ENCODE peak calls at places on chromosomes 12 and 14, in seven cellular contexts. L, Y, Z, F, N, E and M are unnamed samples.
A peak's percentile ranks its signal among the peaks of the same experiment; 100 is the strongest.

GRCh38 chr14:92540472-92541048 is 27.0 kb downstream of the RIN3 start:
- DNase-seq in L (peak; percentile 30), Y (peak; percentile 99), Z (peak; percentile 98), F (peak; percentile 75), N (peak; percentile 93), E (no peak), M (peak; percentile 99)

GRCh38 chr12:105231396-105231795 is 4.6 kb downstream of the APPL2 start:
- DNase-seq in L (no peak), Y (no peak), Z (no peak), F (no peak), N (no peak), E (no peak), M (no peak)

GRCh38 chr12:62372134-62372533 is 94.5 kb upstream of the MON2 start:
- DNase-seq in L (no peak), Y (no peak), Z (no peak), F (no peak), N (no peak), E (no peak), M (no peak)

GRCh38 chr12:19139795-19140194 is 10.3 kb downstream of the PLEKHA5 start:
- DNase-seq in L (no peak), Y (no peak), Z (no peak), F (no peak), N (no peak), E (no peak), M (no peak)

GRCh38 chr14:102335163-102335562 is 15.6 kb downstream of the ZNF839 start:
- DNase-seq in L (no peak), Y (no peak), Z (no peak), F (no peak), N (no peak), E (no peak), M (no peak)

GRCh38 chr12:17992002-17992656 is 97.9 kb downstream of the RERGL start:
- DNase-seq in L (peak; percentile 20), Y (no peak), Z (peak; percentile 39), F (no peak), N (no peak), E (peak; percentile 34), M (peak; percentile 7)

GRCh38 chr14:105473677-105474477 is 744 bp upstream of the CRIP2 start:
- DNase-seq in L (peak; percentile 85), Y (peak; percentile 61), Z (peak; percentile 46), F (peak; percentile 99), N (peak; percentile 97), E (peak; percentile 99), M (peak; percentile 41)

GRCh38 chr12:58981961-58982360 is 61.7 kb upstream of the LRIG3 start:
- DNase-seq in L (no peak), Y (no peak), Z (no peak), F (no peak), N (no peak), E (no peak), M (no peak)

GRCh38 chr12:21265932-21266331 is 68.8 kb downstream of the SLCO1A2 start:
- DNase-seq in L (no peak), Y (no peak), Z (no peak), F (no peak), N (no peak), E (no peak), M (no peak)

GRCh38 chr14:28596336-28596735 is 170.3 kb upstream of the FOXG1 start:
- DNase-seq in L (no peak), Y (no peak), Z (no peak), F (no peak), N (no peak), E (no peak), M (peak; percentile 65)

GRCh38 chr12:31591308-31591901 is 469 bp upstream of the DENND5B start:
- DNase-seq in L (peak; percentile 73), Y (no peak), Z (no peak), F (no peak), N (no peak), E (no peak), M (no peak)

GRCh38 chr14:68796418-68797101 is 3.7 kb upstream of the ZFP36L1 start:
- DNase-seq in L (no peak), Y (no peak), Z (no peak), F (no peak), N (no peak), E (no peak), M (no peak)

GRCh38 chr14:95462491-95462890 is 54.0 kb downstream of the SYNE3 start:
- DNase-seq in L (no peak), Y (no peak), Z (no peak), F (no peak), N (no peak), E (no peak), M (no peak)

GRCh38 chr14:42140001-42140400 is 533.3 kb downstream of the LRFN5 start:
- DNase-seq in L (no peak), Y (no peak), Z (no peak), F (peak; percentile 2), N (no peak), E (no peak), M (peak; percentile 14)

GRCh38 chr12:24955853-24956252 is 7.0 kb upstream of the BCAT1 start:
- DNase-seq in L (no peak), Y (no peak), Z (no peak), F (no peak), N (no peak), E (peak; percentile 46), M (no peak)

GRCh38 chr12:7303230-7303629 is 642 bp upstream of the ACSM4 start:
- DNase-seq in L (no peak), Y (no peak), Z (no peak), F (no peak), N (no peak), E (no peak), M (no peak)

GRCh38 chr14:90399541-90400444 is 3.0 kb downstream of the CALM1 start:
- DNase-seq in L (peak; percentile 89), Y (peak; percentile 61), Z (peak; percentile 89), F (peak; percentile 98), N (peak; percentile 92), E (peak; percentile 85), M (peak; percentile 67)

GRCh38 chr12:95624544-95624943 is 73.3 kb upstream of the USP44 start:
- DNase-seq in L (no peak), Y (no peak), Z (no peak), F (no peak), N (no peak), E (no peak), M (no peak)

GRCh38 chr14:76836029-76836630 is 9.9 kb downstream of the LRRC74A start:
- DNase-seq in L (no peak), Y (no peak), Z (no peak), F (no peak), N (no peak), E (no peak), M (no peak)

GRCh38 chr14:96876747-96877146 is 79.6 kb downstream of the VRK1 start:
- DNase-seq in L (no peak), Y (no peak), Z (no peak), F (no peak), N (no peak), E (no peak), M (no peak)

GRCh38 chr12:1828863-1829262 is 8.5 kb downstream of the LRTM2 start:
- DNase-seq in L (no peak), Y (no peak), Z (no peak), F (peak; percentile 68), N (peak; percentile 32), E (no peak), M (no peak)

GRCh38 chr14:31964979-31965734 is 111.9 kb upstream of the ARHGAP5 start:
- DNase-seq in L (no peak), Y (no peak), Z (no peak), F (no peak), N (no peak), E (no peak), M (no peak)

GRCh38 chr12:110537605-110538409 is 35.7 kb downstream of the RAD9B start:
- DNase-seq in L (no peak), Y (no peak), Z (no peak), F (no peak), N (peak; percentile 69), E (no peak), M (no peak)

GRCh38 chr14:60695327-60695726 is 28.8 kb downstream of the SIX4 start:
- DNase-seq in L (no peak), Y (no peak), Z (no peak), F (no peak), N (no peak), E (no peak), M (no peak)

GRCh38 chr12:50787618-50788017 is 23.7 kb downstream of the ATF1 start:
- DNase-seq in L (no peak), Y (no peak), Z (no peak), F (no peak), N (no peak), E (no peak), M (no peak)

GRCh38 chr12:67649165-67650126 is 901 bp downstream of the DYRK2 start:
- DNase-seq in L (peak; percentile 80), Y (no peak), Z (no peak), F (peak; percentile 19), N (peak; percentile 76), E (peak; percentile 53), M (no peak)

GRCh38 chr12:6089041-6089823 is 35.2 kb downstream of the VWF start:
- DNase-seq in L (no peak), Y (no peak), Z (no peak), F (peak; percentile 40), N (no peak), E (peak; percentile 23), M (no peak)

GRCh38 chr14:104678346-104678745 is 11.1 kb upstream of the INF2 start:
- DNase-seq in L (no peak), Y (no peak), Z (no peak), F (no peak), N (peak; percentile 67), E (no peak), M (no peak)

GRCh38 chr12:57727758-57728395 is 10.7 kb downstream of the AGAP2 start:
- DNase-seq in L (no peak), Y (no peak), Z (no peak), F (no peak), N (no peak), E (peak; percentile 68), M (no peak)

GRCh38 chr12:124379379-124379937 is 84.6 kb downstream of the RFLNA start:
- DNase-seq in L (no peak), Y (no peak), Z (no peak), F (no peak), N (no peak), E (no peak), M (no peak)

GRCh38 chr12:109606261-109607028 is 32.9 kb downstream of the MVK start:
- DNase-seq in L (peak; percentile 89), Y (no peak), Z (no peak), F (no peak), N (no peak), E (peak; percentile 48), M (no peak)

GRCh38 chr14:24921903-24922302 is 128.0 kb downstream of the STXBP6 start:
- DNase-seq in L (no peak), Y (no peak), Z (no peak), F (no peak), N (no peak), E (no peak), M (peak; percentile 16)

GRCh38 chr14:35628989-35629388 is 95.0 kb downstream of the INSM2 start:
- DNase-seq in L (no peak), Y (no peak), Z (no peak), F (no peak), N (no peak), E (no peak), M (no peak)

GRCh38 chr14:102938191-102938590 is 15.7 kb downstream of the AMN start:
- DNase-seq in L (no peak), Y (no peak), Z (no peak), F (no peak), N (no peak), E (no peak), M (no peak)

GRCh38 chr12:127588224-127588623 is 678.7 kb upstream of the TMEM132C start:
- DNase-seq in L (no peak), Y (peak; percentile 51), Z (no peak), F (peak; percentile 5), N (no peak), E (no peak), M (peak; percentile 89)

GRCh38 chr12:18868673-18869072 is 130.8 kb downstream of the CAPZA3 start:
- DNase-seq in L (no peak), Y (no peak), Z (no peak), F (no peak), N (no peak), E (no peak), M (no peak)

GRCh38 chr12:108151505-108152178 is 22.6 kb downstream of the WSCD2 start:
- DNase-seq in L (no peak), Y (no peak), Z (no peak), F (no peak), N (no peak), E (no peak), M (no peak)

GRCh38 chr12:5246196-5246595 is 185.7 kb upstream of the NTF3 start:
- DNase-seq in L (no peak), Y (no peak), Z (no peak), F (no peak), N (no peak), E (peak; percentile 37), M (no peak)